ENCODE peak calls at places on chromosomes 6 and 20, in six cellular contexts. One of them, this sample, is unnamed.

GRCh38 chr6:21678990-21679389 is 85.4 kb downstream of the SOX4 start:
- DNase-seq in heart right ventricle: no peak
- DNase-seq in effector memory CD4-positive, alpha-beta T cell: no peak
- DNase-seq in breast epithelium: no peak
- DNase-seq in lung: no peak
- DNase-seq in CD8-positive, alpha-beta memory T cell: no peak
- DNase-seq in this sample: no peak

GRCh38 chr6:125357515-125358256 is 55.9 kb upstream of the HDDC2 start:
- DNase-seq in heart right ventricle: peak; percentile 48
- DNase-seq in effector memory CD4-positive, alpha-beta T cell: no peak
- DNase-seq in breast epithelium: peak; percentile 32
- DNase-seq in lung: no peak
- DNase-seq in CD8-positive, alpha-beta memory T cell: peak; percentile 2
- DNase-seq in this sample: no peak

GRCh38 chr6:95318137-95318536 is 259.2 kb upstream of the MANEA start:
- DNase-seq in heart right ventricle: no peak
- DNase-seq in effector memory CD4-positive, alpha-beta T cell: no peak
- DNase-seq in breast epithelium: no peak
- DNase-seq in lung: no peak
- DNase-seq in CD8-positive, alpha-beta memory T cell: no peak
- DNase-seq in this sample: no peak

GRCh38 chr6:111601875-111602274 is 3.8 kb downstream of the TRAF3IP2 start:
- DNase-seq in heart right ventricle: peak; percentile 73
- DNase-seq in effector memory CD4-positive, alpha-beta T cell: no peak
- DNase-seq in breast epithelium: no peak
- DNase-seq in lung: no peak
- DNase-seq in CD8-positive, alpha-beta memory T cell: no peak
- DNase-seq in this sample: peak; percentile 78

GRCh38 chr20:53580376-53581111 is 13.1 kb downstream of the ZNF217 start:
- DNase-seq in heart right ventricle: no peak
- DNase-seq in effector memory CD4-positive, alpha-beta T cell: no peak
- DNase-seq in breast epithelium: no peak
- DNase-seq in lung: peak; percentile 27
- DNase-seq in CD8-positive, alpha-beta memory T cell: no peak
- DNase-seq in this sample: peak; percentile 47

GRCh38 chr6:167227984-167228383 is 63.1 kb upstream of the UNC93A start:
- DNase-seq in heart right ventricle: no peak
- DNase-seq in effector memory CD4-positive, alpha-beta T cell: no peak
- DNase-seq in breast epithelium: no peak
- DNase-seq in lung: no peak
- DNase-seq in CD8-positive, alpha-beta memory T cell: no peak
- DNase-seq in this sample: no peak

GRCh38 chr6:119979862-119980261 is 630.3 kb upstream of the MAN1A1 start:
- DNase-seq in heart right ventricle: no peak
- DNase-seq in effector memory CD4-positive, alpha-beta T cell: no peak
- DNase-seq in breast epithelium: no peak
- DNase-seq in lung: no peak
- DNase-seq in CD8-positive, alpha-beta memory T cell: no peak
- DNase-seq in this sample: no peak

GRCh38 chr6:144064402-144064830 is 31.0 kb downstream of the SF3B5 start:
- DNase-seq in heart right ventricle: peak; percentile 12
- DNase-seq in effector memory CD4-positive, alpha-beta T cell: peak; percentile 20
- DNase-seq in breast epithelium: no peak
- DNase-seq in lung: peak; percentile 42
- DNase-seq in CD8-positive, alpha-beta memory T cell: peak; percentile 48
- DNase-seq in this sample: no peak

GRCh38 chr20:51930775-51931174 is 128.5 kb upstream of the SALL4 start:
- DNase-seq in heart right ventricle: peak; percentile 23
- DNase-seq in effector memory CD4-positive, alpha-beta T cell: no peak
- DNase-seq in breast epithelium: no peak
- DNase-seq in lung: no peak
- DNase-seq in CD8-positive, alpha-beta memory T cell: no peak
- DNase-seq in this sample: no peak

GRCh38 chr6:106511274-106512047 is 117.8 kb downstream of the RTN4IP1 start:
- DNase-seq in heart right ventricle: no peak
- DNase-seq in effector memory CD4-positive, alpha-beta T cell: peak; percentile 31
- DNase-seq in breast epithelium: peak; percentile 56
- DNase-seq in lung: no peak
- DNase-seq in CD8-positive, alpha-beta memory T cell: peak; percentile 49
- DNase-seq in this sample: no peak

GRCh38 chr6:106512048-106512957 is 117.0 kb downstream of the RTN4IP1 start:
- DNase-seq in heart right ventricle: peak; percentile 70
- DNase-seq in effector memory CD4-positive, alpha-beta T cell: peak; percentile 68
- DNase-seq in breast epithelium: peak; percentile 44
- DNase-seq in lung: peak; percentile 84
- DNase-seq in CD8-positive, alpha-beta memory T cell: peak; percentile 83
- DNase-seq in this sample: no peak

GRCh38 chr6:106514281-106514885 is 114.9 kb downstream of the RTN4IP1 start:
- DNase-seq in heart right ventricle: no peak
- DNase-seq in effector memory CD4-positive, alpha-beta T cell: no peak
- DNase-seq in breast epithelium: no peak
- DNase-seq in lung: no peak
- DNase-seq in CD8-positive, alpha-beta memory T cell: no peak
- DNase-seq in this sample: no peak

GRCh38 chr6:106512958-106513480 is 116.3 kb downstream of the RTN4IP1 start:
- DNase-seq in heart right ventricle: no peak
- DNase-seq in effector memory CD4-positive, alpha-beta T cell: no peak
- DNase-seq in breast epithelium: no peak
- DNase-seq in lung: no peak
- DNase-seq in CD8-positive, alpha-beta memory T cell: no peak
- DNase-seq in this sample: no peak

DNA sequence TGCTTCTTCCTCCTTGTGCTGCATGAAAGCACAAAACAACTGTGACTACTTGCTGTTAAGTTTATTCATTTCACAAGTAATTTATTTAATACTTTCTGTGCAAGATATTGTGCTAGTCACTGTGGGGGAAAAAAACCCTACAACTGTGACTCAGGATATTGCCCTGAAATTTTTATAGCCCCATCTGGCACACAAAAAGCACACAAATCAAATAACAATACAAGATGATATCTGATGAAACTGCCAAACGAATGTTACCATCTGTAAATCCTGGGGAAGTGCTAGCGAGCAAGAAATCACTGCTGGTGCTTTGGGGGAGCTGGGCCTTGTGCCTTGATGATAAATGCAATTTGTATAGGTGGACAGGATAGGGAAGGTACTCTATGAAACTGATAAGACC is 115.5 kb downstream of the RTN4IP1 start:
- DNase-seq in heart right ventricle: no peak
- DNase-seq in effector memory CD4-positive, alpha-beta T cell: no peak
- DNase-seq in breast epithelium: no peak
- DNase-seq in lung: no peak
- DNase-seq in CD8-positive, alpha-beta memory T cell: no peak
- DNase-seq in this sample: no peak
- H3K4me1 ChIP-seq in heart right ventricle: peaks cover 9% of the 10 kb centered on the region
- H3K4me1 ChIP-seq in effector memory CD4-positive, alpha-beta T cell: peaks cover 39% of the 10 kb centered on the region
- H3K4me1 ChIP-seq in breast epithelium: peaks cover 6% of the 10 kb centered on the region
- H3K4me1 ChIP-seq in lung: no peaks in the 10 kb centered on the region
- H3K4me1 ChIP-seq in CD8-positive, alpha-beta memory T cell: peaks cover 46% of the 10 kb centered on the region
- H3K4me1 ChIP-seq in this sample: no peaks in the 10 kb centered on the region

GRCh38 chr6:47202638-47203037 is 107.1 kb downstream of the TNFRSF21 start:
- DNase-seq in heart right ventricle: no peak
- DNase-seq in effector memory CD4-positive, alpha-beta T cell: no peak
- DNase-seq in breast epithelium: no peak
- DNase-seq in lung: no peak
- DNase-seq in CD8-positive, alpha-beta memory T cell: no peak
- DNase-seq in this sample: no peak
- H3K27ac ChIP-seq in heart right ventricle: no peak overlapping the region
- H3K27ac ChIP-seq in effector memory CD4-positive, alpha-beta T cell: no peak overlapping the region
- H3K27ac ChIP-seq in breast epithelium: no peak overlapping the region
- H3K27ac ChIP-seq in lung: no peak overlapping the region
- H3K27ac ChIP-seq in CD8-positive, alpha-beta memory T cell: no peak overlapping the region
- H3K27ac ChIP-seq in this sample: no peak overlapping the region

DNA sequence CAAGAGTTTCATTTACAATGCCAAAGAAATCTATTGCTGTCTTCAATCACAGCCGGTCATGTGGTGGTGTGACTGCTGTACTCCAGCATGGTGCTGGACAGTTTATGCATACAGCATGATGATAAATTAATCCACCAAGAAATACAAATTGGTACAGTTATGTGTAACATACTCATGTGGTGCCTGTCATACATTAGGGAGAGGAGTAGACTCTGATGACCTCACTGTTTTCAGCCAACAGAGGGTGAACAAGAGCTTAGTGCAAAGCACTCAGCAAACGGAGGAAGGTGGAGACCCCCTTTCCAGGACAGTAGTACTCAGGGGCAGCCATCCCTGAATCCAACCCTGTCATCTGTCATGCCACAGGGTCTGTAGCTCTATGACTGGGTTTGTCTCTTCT is 178.4 kb upstream of the SYNDIG1 start:
- DNase-seq in heart right ventricle: no peak
- DNase-seq in effector memory CD4-positive, alpha-beta T cell: no peak
- DNase-seq in breast epithelium: no peak
- DNase-seq in lung: no peak
- DNase-seq in CD8-positive, alpha-beta memory T cell: no peak
- DNase-seq in this sample: no peak
- H3K9me3 ChIP-seq in heart right ventricle: no peaks in the 10 kb centered on the region
- H3K9me3 ChIP-seq in effector memory CD4-positive, alpha-beta T cell: no peaks in the 10 kb centered on the region
- H3K9me3 ChIP-seq in breast epithelium: no peaks in the 10 kb centered on the region
- H3K9me3 ChIP-seq in lung: peaks cover 3% of the 10 kb centered on the region
- H3K9me3 ChIP-seq in CD8-positive, alpha-beta memory T cell: no peaks in the 10 kb centered on the region
- H3K9me3 ChIP-seq in this sample: no peaks in the 10 kb centered on the region

GRCh38 chr6:26029570-26029856 is 57.7 kb upstream of the HFE start:
- DNase-seq in heart right ventricle: no peak
- DNase-seq in effector memory CD4-positive, alpha-beta T cell: no peak
- DNase-seq in breast epithelium: no peak
- DNase-seq in lung: no peak
- DNase-seq in CD8-positive, alpha-beta memory T cell: no peak
- DNase-seq in this sample: no peak

GRCh38 chr6:26031595-26032386 is 55.4 kb upstream of the HFE start:
- DNase-seq in heart right ventricle: peak; percentile 91
- DNase-seq in effector memory CD4-positive, alpha-beta T cell: peak; percentile 72
- DNase-seq in breast epithelium: peak; percentile 81
- DNase-seq in lung: peak; percentile 88
- DNase-seq in CD8-positive, alpha-beta memory T cell: peak; percentile 91
- DNase-seq in this sample: peak; percentile 88

GRCh38 chr6:26029857-26030653 is 57.2 kb upstream of the HFE start:
- DNase-seq in heart right ventricle: no peak
- DNase-seq in effector memory CD4-positive, alpha-beta T cell: no peak
- DNase-seq in breast epithelium: no peak
- DNase-seq in lung: no peak
- DNase-seq in CD8-positive, alpha-beta memory T cell: no peak
- DNase-seq in this sample: no peak

GRCh38 chr6:26031151-26031594 is 56.1 kb upstream of the HFE start:
- DNase-seq in heart right ventricle: no peak
- DNase-seq in effector memory CD4-positive, alpha-beta T cell: no peak
- DNase-seq in breast epithelium: no peak
- DNase-seq in lung: no peak
- DNase-seq in CD8-positive, alpha-beta memory T cell: no peak
- DNase-seq in this sample: no peak

DNA sequence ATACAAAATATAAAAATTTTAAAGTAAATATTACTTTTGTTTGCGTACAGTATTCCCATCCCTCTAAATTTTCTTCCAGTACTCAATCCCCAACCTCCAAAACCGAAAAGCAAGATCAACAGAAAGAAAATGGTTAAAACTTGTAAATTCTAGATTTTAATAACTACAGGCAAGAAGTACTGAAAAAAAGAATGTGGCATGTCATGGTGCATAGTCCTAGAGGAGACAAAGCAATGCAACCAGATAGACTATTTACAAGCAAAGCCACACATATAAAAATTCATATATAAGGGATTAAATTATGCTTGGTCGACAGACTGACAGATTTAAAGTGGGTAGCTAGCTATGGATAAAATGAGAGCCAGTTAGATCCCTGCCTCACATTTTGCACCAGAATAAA is 56.5 kb upstream of the HFE start:
- DNase-seq in heart right ventricle: no peak
- DNase-seq in effector memory CD4-positive, alpha-beta T cell: no peak
- DNase-seq in breast epithelium: no peak
- DNase-seq in lung: no peak
- DNase-seq in CD8-positive, alpha-beta memory T cell: no peak
- DNase-seq in this sample: no peak
- H3K4me1 ChIP-seq in heart right ventricle: peaks cover 4% of the 10 kb centered on the region
- H3K4me1 ChIP-seq in effector memory CD4-positive, alpha-beta T cell: peaks cover 26% of the 10 kb centered on the region
- H3K4me1 ChIP-seq in breast epithelium: no peaks in the 10 kb centered on the region
- H3K4me1 ChIP-seq in lung: no peaks in the 10 kb centered on the region
- H3K4me1 ChIP-seq in CD8-positive, alpha-beta memory T cell: peaks cover 34% of the 10 kb centered on the region
- H3K4me1 ChIP-seq in this sample: peaks cover 32% of the 10 kb centered on the region

DNA sequence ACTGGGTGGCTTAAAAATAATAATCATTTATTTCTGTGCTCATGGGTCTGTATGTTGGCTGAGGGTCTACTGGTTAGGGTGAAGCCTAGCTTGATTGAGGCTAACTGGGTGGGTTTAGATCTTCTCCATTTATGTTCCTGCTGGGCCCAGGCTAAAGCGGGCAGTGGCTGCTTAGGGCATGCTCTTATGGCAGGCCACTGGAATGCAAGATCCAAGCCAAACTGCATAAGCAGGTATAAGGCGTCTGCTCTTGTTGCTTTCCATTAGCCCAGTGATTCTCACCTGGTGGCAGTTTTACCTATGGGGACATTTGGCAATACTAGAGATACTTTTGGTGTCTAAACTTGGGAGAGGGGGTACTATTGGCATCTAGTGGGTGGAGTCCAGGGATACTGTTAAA is 44.5 kb downstream of the QKI start:
- DNase-seq in heart right ventricle: no peak
- DNase-seq in effector memory CD4-positive, alpha-beta T cell: no peak
- DNase-seq in breast epithelium: no peak
- DNase-seq in lung: no peak
- DNase-seq in CD8-positive, alpha-beta memory T cell: no peak
- DNase-seq in this sample: no peak
- H3K27ac ChIP-seq in heart right ventricle: no peak overlapping the region
- H3K27ac ChIP-seq in effector memory CD4-positive, alpha-beta T cell: peak overlapping the region; percentile 81
- H3K27ac ChIP-seq in breast epithelium: peak overlapping the region; percentile 26
- H3K27ac ChIP-seq in lung: peak overlapping the region; percentile 74
- H3K27ac ChIP-seq in CD8-positive, alpha-beta memory T cell: no peak overlapping the region
- H3K27ac ChIP-seq in this sample: no peak overlapping the region

DNA sequence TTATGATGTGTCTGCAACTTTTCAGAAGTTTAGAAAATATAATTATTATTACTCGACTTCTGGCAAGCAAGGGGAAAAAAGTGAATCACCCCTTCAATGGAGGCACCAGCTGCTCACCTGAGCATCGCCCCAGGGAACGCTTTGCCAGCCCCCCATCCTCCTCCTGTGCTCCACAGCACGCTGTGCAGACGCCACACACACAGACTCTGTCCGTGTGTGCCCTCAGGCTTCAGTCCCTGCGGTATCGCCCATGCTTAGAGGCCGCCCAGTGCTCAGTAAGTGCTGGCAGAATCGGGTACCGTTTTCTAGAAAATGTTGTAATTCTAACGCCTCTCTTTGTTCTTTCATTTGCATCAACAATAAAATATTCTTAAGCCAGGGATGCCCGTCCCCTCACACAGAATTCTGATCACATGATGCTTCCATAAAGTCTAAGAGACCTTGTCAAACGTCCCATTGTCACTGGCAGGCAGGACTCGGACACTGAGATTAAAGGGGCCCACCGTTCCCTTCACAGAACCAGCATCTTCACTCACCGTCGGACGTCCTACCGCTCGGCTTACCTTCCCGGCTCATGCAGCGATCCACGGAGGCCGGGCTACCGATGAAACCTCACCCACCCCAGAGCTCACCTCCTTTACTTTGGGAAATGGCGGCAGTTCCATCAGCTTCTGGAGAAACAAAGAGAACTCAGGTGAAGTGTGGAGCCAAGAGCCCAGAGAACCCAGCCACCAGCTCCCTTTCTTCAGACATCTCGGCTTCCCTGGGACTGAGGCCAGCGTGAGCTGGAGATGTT is 105.5 kb downstream of the DLL1 start:
- DNase-seq in heart right ventricle: no peak
- DNase-seq in effector memory CD4-positive, alpha-beta T cell: no peak
- DNase-seq in breast epithelium: no peak
- DNase-seq in lung: no peak
- DNase-seq in CD8-positive, alpha-beta memory T cell: no peak
- DNase-seq in this sample: no peak
- H3K9me3 ChIP-seq in heart right ventricle: no peaks in the 10 kb centered on the region
- H3K9me3 ChIP-seq in effector memory CD4-positive, alpha-beta T cell: no peaks in the 10 kb centered on the region
- H3K9me3 ChIP-seq in breast epithelium: no peaks in the 10 kb centered on the region
- H3K9me3 ChIP-seq in lung: no peaks in the 10 kb centered on the region
- H3K9me3 ChIP-seq in CD8-positive, alpha-beta memory T cell: no peaks in the 10 kb centered on the region
- H3K9me3 ChIP-seq in this sample: no peaks in the 10 kb centered on the region

This sample was measured in right atrium auricular region.